ENCODE peak calls at places on chromosomes 4 and X, in five cellular contexts. Q is mesendoderm, Y is testis, C is gastrocnemius medialis, O is Peyer's patch. L is an unnamed sample.

GRCh38 chrX:42524374-42524773 is 253.6 kb downstream of the PPP1R2C start:
- DNase-seq in O (no peak), C (no peak), Q (no peak), Y (no peak), L (no peak)

GRCh38 chr4:1725521-1725920 is 4.2 kb downstream of the TACC3 start:
- DNase-seq in Y (no peak), Q (no peak), C (no peak), O (no peak), L (peak; percentile 40)

GRCh38 chr4:118112647-118113046 is 78.4 kb downstream of the NDST3 start:
- DNase-seq in Q (no peak), C (no peak), Y (no peak), O (no peak), L (no peak)

GRCh38 chr4:98744372-98745150 is 86.2 kb upstream of the TSPAN5 start:
- DNase-seq in C (no peak), Q (no peak), Y (no peak), O (no peak), L (no peak)

GRCh38 chr4:155657169-155657568 is 9.5 kb upstream of the GUCY1A1 start:
- DNase-seq in Q (no peak), Y (no peak), C (no peak), O (no peak), L (no peak)

GRCh38 chr4:75142850-75143249 is 209.9 kb downstream of the PARM1 start:
- DNase-seq in Q (no peak), O (no peak), C (no peak), Y (no peak), L (no peak)

GRCh38 chr4:23931489-23931830 is 41.6 kb upstream of the PPARGC1A start:
- DNase-seq in Y (no peak), Q (no peak), C (no peak), O (no peak), L (no peak)

GRCh38 chr4:152278505-152279301 is 257.2 kb downstream of the FBXW7 start:
- DNase-seq in Y (no peak), C (no peak), Q (peak; percentile 55), O (peak; percentile 61), L (no peak)

GRCh38 chrX:116379854-116380253 is 56.6 kb upstream of the SLC6A14 start:
- DNase-seq in C (peak; percentile 8), Q (no peak), Y (no peak), O (no peak), L (no peak)

GRCh38 chrX:107429090-107429489 is 20.4 kb upstream of the FRMPD3 start:
- DNase-seq in Q (peak; percentile 51), C (no peak), O (no peak), Y (no peak), L (no peak)

GRCh38 chr4:80073362-80074008 is 456 bp upstream of the ANTXR2 start:
- DNase-seq in Y (no peak), Q (no peak), C (no peak), O (no peak), L (peak; percentile 49)

GRCh38 chrX:81195712-81196111 is 6.0 kb downstream of the HMGN5 start:
- DNase-seq in Q (peak; percentile 64), O (no peak), C (peak; percentile 9), Y (peak; percentile 78), L (peak; percentile 41)

GRCh38 chrX:42973321-42973720 is 195.4 kb upstream of the PPP1R2C start:
- DNase-seq in O (no peak), Q (no peak), C (no peak), Y (no peak), L (no peak)

GRCh38 chr4:186832906-186833305 is 109.2 kb upstream of the FAT1 start:
- DNase-seq in Q (no peak), C (no peak), O (no peak), Y (no peak), L (no peak)

DNA sequence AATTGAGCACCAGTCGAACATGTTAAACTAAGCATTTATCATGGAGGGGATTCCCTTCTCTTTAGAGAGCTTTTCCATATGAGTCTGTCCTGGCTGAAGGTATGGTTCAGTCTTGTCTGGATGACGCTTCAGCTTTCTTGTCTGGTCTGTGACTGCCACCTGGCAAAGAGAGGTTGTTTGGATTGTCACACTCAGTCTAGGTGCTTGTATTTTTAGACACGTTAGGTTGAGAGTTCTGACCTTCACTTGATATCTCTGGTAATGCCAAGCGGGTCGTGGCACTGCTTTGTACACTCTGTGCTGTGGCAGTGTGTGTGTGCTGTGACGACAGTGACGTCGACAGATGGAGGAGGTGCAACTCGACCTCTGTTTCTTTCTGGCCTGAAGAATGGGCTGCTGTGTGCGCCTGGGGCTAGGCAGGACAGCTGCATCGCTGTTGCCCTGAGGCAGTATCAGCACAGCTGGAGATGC is 12.6 kb downstream of the NOCT start:
- DNase-seq in Q (no peak), Y (peak; percentile 32), C (peak; percentile 97), O (no peak), L (no peak)
- H3K27ac ChIP-seq in Q (no peak overlapping the region), Y (no peak overlapping the region), C (peak overlapping the region; percentile 89), O (no peak overlapping the region), L (no peak overlapping the region)

GRCh38 chr4:38145033-38145673 is 185.0 kb downstream of the PTTG2 start:
- DNase-seq in Q (no peak), C (no peak), O (no peak), Y (no peak), L (no peak)

GRCh38 chr4:38139187-38139586 is 179.0 kb downstream of the PTTG2 start:
- DNase-seq in Y (no peak), Q (no peak), O (no peak), C (no peak), L (no peak)

GRCh38 chr4:38140643-38141203 is 180.5 kb downstream of the PTTG2 start:
- DNase-seq in Q (no peak), Y (no peak), O (no peak), C (no peak), L (no peak)

GRCh38 chr4:38144029-38144428 is 183.8 kb downstream of the PTTG2 start:
- DNase-seq in Q (no peak), C (no peak), O (no peak), Y (no peak), L (no peak)

DNA sequence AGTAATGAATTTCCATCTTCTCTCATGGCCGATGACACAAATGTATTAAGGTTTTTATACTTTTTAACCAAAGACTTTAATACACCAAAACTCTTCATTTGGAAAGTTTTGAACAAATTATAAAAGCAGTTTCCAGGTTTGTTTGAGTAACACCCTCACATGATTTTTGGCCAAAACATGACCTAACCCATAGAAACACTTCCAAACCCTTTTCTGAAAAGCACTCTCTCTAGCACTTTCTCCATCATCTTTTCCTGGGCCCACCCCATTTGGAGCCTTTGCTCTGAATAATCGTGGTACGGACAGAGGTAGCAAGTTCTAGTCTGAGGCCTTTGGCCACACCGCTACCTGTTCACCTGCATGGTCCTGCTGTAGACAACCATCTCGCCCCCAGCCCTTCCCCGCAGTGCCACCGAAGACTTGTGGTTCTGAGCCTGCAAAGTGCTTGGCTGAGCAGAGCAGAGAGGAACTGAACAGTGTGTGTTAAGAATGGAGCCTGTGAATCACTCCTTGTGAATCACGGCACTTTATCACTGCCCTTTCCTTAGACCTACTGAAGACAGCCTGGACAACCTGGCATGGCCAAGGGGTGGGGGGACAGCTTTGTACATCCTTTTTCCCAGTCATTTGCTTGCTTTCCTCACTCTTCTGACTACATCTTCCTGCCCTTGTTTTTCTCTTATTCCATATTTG is 181.8 kb downstream of the PTTG2 start:
- DNase-seq in O (no peak), C (no peak), Q (no peak), Y (no peak), L (no peak)
- H3K4me1 ChIP-seq in O (no peaks in the 10 kb centered on the region), C (no peaks in the 10 kb centered on the region), Q (peaks cover 2% of the 10 kb centered on the region), Y (no peaks in the 10 kb centered on the region), L (no peaks in the 10 kb centered on the region)

DNA sequence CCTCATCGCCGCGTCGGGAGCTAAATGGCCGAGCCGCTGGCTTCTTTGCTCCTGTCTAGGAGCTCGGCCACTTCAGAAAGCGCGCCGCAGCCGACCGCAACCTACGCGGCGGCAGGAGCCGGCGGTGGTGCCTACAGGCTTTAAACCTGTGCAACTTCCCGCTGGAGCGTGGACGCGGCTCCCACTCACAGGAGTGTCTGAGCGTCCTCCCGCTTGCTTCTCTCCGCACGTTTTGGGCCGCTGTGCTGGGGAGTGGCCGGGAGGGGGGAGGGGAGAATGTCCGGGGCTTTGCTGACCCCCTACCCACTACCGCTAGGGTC is 1.0 kb downstream of the NHSL2 start:
- DNase-seq in Y (peak; percentile 17), C (no peak), Q (peak; percentile 58), O (no peak), L (no peak)
- H3K4me3 ChIP-seq in Y (peak overlapping the region; percentile 47), C (peak overlapping the region; percentile 43), Q (peak overlapping the region; percentile 47), O (no peak overlapping the region), L (no peak overlapping the region)

GRCh38 chr4:185305979-185306442 is 89.7 kb downstream of the LRP2BP start:
- DNase-seq in C (no peak), Q (peak; percentile 70), Y (no peak), O (no peak), L (no peak)
- H3K27ac ChIP-seq in C (no peak overlapping the region), Q (no peak overlapping the region), Y (no peak overlapping the region), O (no peak overlapping the region), L (no peak overlapping the region)

GRCh38 chr4:37661643-37662221 is 24.4 kb downstream of the RELL1 start:
- DNase-seq in Q (no peak), O (no peak), C (no peak), Y (no peak), L (no peak)
- H3K4me1 ChIP-seq in Q (peaks cover 23% of the 10 kb centered on the region), O (peaks cover 12% of the 10 kb centered on the region), C (peaks cover 81% of the 10 kb centered on the region), Y (peaks cover 38% of the 10 kb centered on the region), L (peaks cover 8% of the 10 kb centered on the region)

L was measured in CD8-positive, alpha-beta memory T cell.